ENCODE peak calls at places on chromosomes 13 and 19, in five cellular contexts. One of them, this sample, is unnamed.

GRCh38 chr19:20051841-20052768 is 12.8 kb upstream of the ZNF682 start:
- DNase-seq in A549: no peak
- DNase-seq in esophagus squamous epithelium: peak; percentile 54
- DNase-seq in IMR-90: peak; percentile 96
- DNase-seq in kidney epithelial cell: peak; percentile 97
- DNase-seq in this sample: peak; percentile 93

GRCh38 chr19:49462492-49462891 is 9.5 kb downstream of the ALDH16A1 start:
- DNase-seq in A549: peak; percentile 42
- DNase-seq in esophagus squamous epithelium: no peak
- DNase-seq in IMR-90: no peak
- DNase-seq in kidney epithelial cell: no peak
- DNase-seq in this sample: no peak

GRCh38 chr19:56748443-56748842 is 76.9 kb upstream of the ZNF835 start:
- DNase-seq in A549: peak; percentile 16
- DNase-seq in esophagus squamous epithelium: no peak
- DNase-seq in IMR-90: no peak
- DNase-seq in kidney epithelial cell: no peak
- DNase-seq in this sample: no peak

GRCh38 chr13:23979361-23980159 is 82.3 kb upstream of the C1QTNF9B start:
- DNase-seq in A549: peak; percentile 4
- DNase-seq in esophagus squamous epithelium: no peak
- DNase-seq in IMR-90: peak; percentile 82
- DNase-seq in kidney epithelial cell: peak; percentile 25
- DNase-seq in this sample: no peak

GRCh38 chr13:92843549-92843948 is 383.1 kb upstream of the GPC6 start:
- DNase-seq in A549: no peak
- DNase-seq in esophagus squamous epithelium: no peak
- DNase-seq in IMR-90: peak; percentile 69
- DNase-seq in kidney epithelial cell: peak; percentile 86
- DNase-seq in this sample: no peak

GRCh38 chr13:43159007-43159406 is 135.6 kb downstream of the DNAJC15 start:
- DNase-seq in A549: no peak
- DNase-seq in esophagus squamous epithelium: no peak
- DNase-seq in IMR-90: peak; percentile 71
- DNase-seq in kidney epithelial cell: no peak
- DNase-seq in this sample: no peak

GRCh38 chr19:15210323-15210774 is 9.6 kb upstream of the NOTCH3 start:
- DNase-seq in A549: peak; percentile 91
- DNase-seq in esophagus squamous epithelium: no peak
- DNase-seq in IMR-90: peak; percentile 59
- DNase-seq in kidney epithelial cell: no peak
- DNase-seq in this sample: peak; percentile 21

GRCh38 chr19:4326215-4326836 is 12.3 kb downstream of the STAP2 start:
- DNase-seq in A549: no peak
- DNase-seq in esophagus squamous epithelium: no peak
- DNase-seq in IMR-90: no peak
- DNase-seq in kidney epithelial cell: no peak
- DNase-seq in this sample: no peak

GRCh38 chr13:22454586-22454985 is 726.2 kb upstream of the SGCG start:
- DNase-seq in A549: no peak
- DNase-seq in esophagus squamous epithelium: no peak
- DNase-seq in IMR-90: no peak
- DNase-seq in kidney epithelial cell: no peak
- DNase-seq in this sample: no peak

GRCh38 chr19:4393947-4394590 is 6.3 kb downstream of the SH3GL1 start:
- DNase-seq in A549: no peak
- DNase-seq in esophagus squamous epithelium: no peak
- DNase-seq in IMR-90: no peak
- DNase-seq in kidney epithelial cell: no peak
- DNase-seq in this sample: no peak

GRCh38 chr13:83498486-83499190 is 383.6 kb downstream of the SLITRK1 start:
- DNase-seq in A549: peak; percentile 64
- DNase-seq in esophagus squamous epithelium: no peak
- DNase-seq in IMR-90: peak; percentile 37
- DNase-seq in kidney epithelial cell: no peak
- DNase-seq in this sample: peak; percentile 64

GRCh38 chr13:60852886-60853285 is 455.9 kb downstream of the TDRD3 start:
- DNase-seq in A549: no peak
- DNase-seq in esophagus squamous epithelium: no peak
- DNase-seq in IMR-90: no peak
- DNase-seq in kidney epithelial cell: no peak
- DNase-seq in this sample: no peak

GRCh38 chr19:56350416-56351045 is 35.9 kb upstream of the ZSCAN5A start:
- DNase-seq in A549: peak; percentile 60
- DNase-seq in esophagus squamous epithelium: no peak
- DNase-seq in IMR-90: peak; percentile 41
- DNase-seq in kidney epithelial cell: no peak
- DNase-seq in this sample: peak; percentile 8

GRCh38 chr13:94325148-94325528 is 154.3 kb downstream of the DCT start:
- DNase-seq in A549: no peak
- DNase-seq in esophagus squamous epithelium: no peak
- DNase-seq in IMR-90: no peak
- DNase-seq in kidney epithelial cell: no peak
- DNase-seq in this sample: no peak

GRCh38 chr13:79289557-79289956 is 116.5 kb downstream of the RBM26 start:
- DNase-seq in A549: no peak
- DNase-seq in esophagus squamous epithelium: no peak
- DNase-seq in IMR-90: no peak
- DNase-seq in kidney epithelial cell: no peak
- DNase-seq in this sample: no peak

GRCh38 chr13:48596128-48596429 is 57.6 kb upstream of the CYSLTR2 start:
- DNase-seq in A549: no peak
- DNase-seq in esophagus squamous epithelium: no peak
- DNase-seq in IMR-90: no peak
- DNase-seq in kidney epithelial cell: no peak
- DNase-seq in this sample: no peak

GRCh38 chr13:64446372-64446771 is 2783.8 kb downstream of the PCDH9 start:
- DNase-seq in A549: peak; percentile 20
- DNase-seq in esophagus squamous epithelium: no peak
- DNase-seq in IMR-90: no peak
- DNase-seq in kidney epithelial cell: no peak
- DNase-seq in this sample: no peak
- TF ChIP-seq CTCF in A549: peak; percentile 38
- TF ChIP-seq CTCF in esophagus squamous epithelium: no peak
- TF ChIP-seq CTCF in IMR-90: peak; percentile 14
- TF ChIP-seq CTCF in kidney epithelial cell: peak; percentile 51
- TF ChIP-seq CTCF in this sample: peak; percentile 38

GRCh38 chr13:41848435-41849255 is 112.3 kb downstream of the VWA8 start:
- DNase-seq in A549: no peak
- DNase-seq in esophagus squamous epithelium: no peak
- DNase-seq in IMR-90: peak; percentile 52
- DNase-seq in kidney epithelial cell: no peak
- DNase-seq in this sample: no peak
- H3K4me3 ChIP-seq in A549: no peak overlapping the region
- H3K4me3 ChIP-seq in esophagus squamous epithelium: no peak overlapping the region
- H3K4me3 ChIP-seq in IMR-90: no peak overlapping the region
- H3K4me3 ChIP-seq in kidney epithelial cell: no peak overlapping the region
- H3K4me3 ChIP-seq in this sample: no peak overlapping the region

GRCh38 chr19:10420444-10421239 is at the start of gene PDE4A:
- DNase-seq in A549: peak; percentile 68
- DNase-seq in esophagus squamous epithelium: no peak
- DNase-seq in IMR-90: no peak
- DNase-seq in kidney epithelial cell: no peak
- DNase-seq in this sample: no peak
- TF ChIP-seq CTCF in A549: peak; percentile 38
- TF ChIP-seq CTCF in esophagus squamous epithelium: no peak
- TF ChIP-seq CTCF in IMR-90: peak; percentile 47
- TF ChIP-seq CTCF in kidney epithelial cell: peak; percentile 57
- TF ChIP-seq CTCF in this sample: peak; percentile 50

GRCh38 chr19:310781-311496 is 19.7 kb upstream of the PLPP2 start:
- DNase-seq in A549: no peak
- DNase-seq in esophagus squamous epithelium: no peak
- DNase-seq in IMR-90: no peak
- DNase-seq in kidney epithelial cell: no peak
- DNase-seq in this sample: no peak
- H3K4me3 ChIP-seq in A549: no peak overlapping the region
- H3K4me3 ChIP-seq in esophagus squamous epithelium: peak overlapping the region; percentile 42
- H3K4me3 ChIP-seq in IMR-90: no peak overlapping the region
- H3K4me3 ChIP-seq in kidney epithelial cell: no peak overlapping the region
- H3K4me3 ChIP-seq in this sample: no peak overlapping the region

GRCh38 chr19:51346742-51347141 is 4.8 kb upstream of the VSIG10L start:
- DNase-seq in A549: no peak
- DNase-seq in esophagus squamous epithelium: no peak
- DNase-seq in IMR-90: no peak
- DNase-seq in kidney epithelial cell: no peak
- DNase-seq in this sample: no peak
- TF ChIP-seq CTCF in A549: no peak
- TF ChIP-seq CTCF in esophagus squamous epithelium: no peak
- TF ChIP-seq CTCF in IMR-90: no peak
- TF ChIP-seq CTCF in kidney epithelial cell: no peak
- TF ChIP-seq CTCF in this sample: no peak

GRCh38 chr19:38740932-38741331 is 3.3 kb downstream of the CAPN12 start:
- DNase-seq in A549: no peak
- DNase-seq in esophagus squamous epithelium: no peak
- DNase-seq in IMR-90: no peak
- DNase-seq in kidney epithelial cell: no peak
- DNase-seq in this sample: no peak

GRCh38 chr19:38742906-38743305 is 1.4 kb downstream of the CAPN12 start:
- DNase-seq in A549: no peak
- DNase-seq in esophagus squamous epithelium: no peak
- DNase-seq in IMR-90: no peak
- DNase-seq in kidney epithelial cell: no peak
- DNase-seq in this sample: no peak

GRCh38 chr19:38741670-38742069 is 2.6 kb downstream of the CAPN12 start:
- DNase-seq in A549: no peak
- DNase-seq in esophagus squamous epithelium: no peak
- DNase-seq in IMR-90: no peak
- DNase-seq in kidney epithelial cell: no peak
- DNase-seq in this sample: no peak

GRCh38 chr19:38743394-38744297 is 628 bp downstream of the CAPN12 start:
- DNase-seq in A549: no peak
- DNase-seq in esophagus squamous epithelium: no peak
- DNase-seq in IMR-90: no peak
- DNase-seq in kidney epithelial cell: no peak
- DNase-seq in this sample: no peak

DNA sequence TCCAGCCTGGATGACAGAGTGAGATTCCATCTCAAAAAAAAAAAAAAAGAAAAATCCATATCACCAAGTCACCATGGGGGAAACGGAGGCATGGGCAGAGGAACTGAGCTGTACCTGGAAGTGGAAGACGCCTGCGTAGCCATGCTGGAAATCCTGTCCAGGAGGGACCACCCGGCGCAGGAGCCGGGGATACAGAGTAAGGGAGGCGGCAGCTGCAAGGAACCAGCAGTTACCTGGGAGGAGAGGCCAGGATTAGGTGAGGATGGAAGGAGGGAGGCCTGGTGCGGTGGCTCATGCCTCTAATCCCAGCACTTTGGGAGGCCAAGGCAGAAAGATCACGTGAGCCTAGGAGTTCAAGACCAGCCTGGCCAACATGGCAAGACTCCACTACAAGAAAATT is 2.0 kb downstream of the CAPN12 start:
- DNase-seq in A549: no peak
- DNase-seq in esophagus squamous epithelium: no peak
- DNase-seq in IMR-90: no peak
- DNase-seq in kidney epithelial cell: no peak
- DNase-seq in this sample: no peak
- H3K4me3 ChIP-seq in A549: no peak overlapping the region
- H3K4me3 ChIP-seq in esophagus squamous epithelium: no peak overlapping the region
- H3K4me3 ChIP-seq in IMR-90: no peak overlapping the region
- H3K4me3 ChIP-seq in kidney epithelial cell: no peak overlapping the region
- H3K4me3 ChIP-seq in this sample: no peak overlapping the region

This sample was measured in AG09309.